ENCODE peak calls at places on chromosomes 11 and 22, in four cellular contexts. One of them, this sample, is unnamed.

GRCh38 chr11:134764367-134764766 is 352.3 kb upstream of the B3GAT1 start:
- DNase-seq in activated T-helper 9 cell treated with anti-CD3 and anti-CD28 coated beads, Interleukin-2, amount 50 U/mL, for 16 hours: no peak
- DNase-seq in NCI-H460: no peak
- DNase-seq in heart left ventricle: no peak
- DNase-seq in this sample: no peak

GRCh38 chr11:1830500-1831223 is 4.1 kb upstream of the SYT8 start:
- DNase-seq in NCI-H460: no peak
- DNase-seq in heart left ventricle: no peak
- DNase-seq in activated T-helper 9 cell treated with anti-CD3 and anti-CD28 coated beads, Interleukin-2, amount 50 U/mL, for 16 hours: no peak
- DNase-seq in this sample: no peak

GRCh38 chr11:20031155-20032001 is 128.9 kb downstream of the DBX1 start:
- DNase-seq in activated T-helper 9 cell treated with anti-CD3 and anti-CD28 coated beads, Interleukin-2, amount 50 U/mL, for 16 hours: no peak
- DNase-seq in heart left ventricle: no peak
- DNase-seq in NCI-H460: no peak
- DNase-seq in this sample: no peak

GRCh38 chr22:45226681-45227186 is 14.0 kb downstream of the KIAA0930 start:
- DNase-seq in NCI-H460: no peak
- DNase-seq in activated T-helper 9 cell treated with anti-CD3 and anti-CD28 coated beads, Interleukin-2, amount 50 U/mL, for 16 hours: no peak
- DNase-seq in heart left ventricle: no peak
- DNase-seq in this sample: peak; percentile 64

GRCh38 chr11:11155962-11156815 is 196.9 kb downstream of the CSNK2A3 start:
- DNase-seq in NCI-H460: no peak
- DNase-seq in activated T-helper 9 cell treated with anti-CD3 and anti-CD28 coated beads, Interleukin-2, amount 50 U/mL, for 16 hours: peak; percentile 35
- DNase-seq in heart left ventricle: no peak
- DNase-seq in this sample: no peak

GRCh38 chr11:69243496-69244200 is 50.3 kb upstream of the MYEOV start:
- DNase-seq in heart left ventricle: no peak
- DNase-seq in NCI-H460: no peak
- DNase-seq in activated T-helper 9 cell treated with anti-CD3 and anti-CD28 coated beads, Interleukin-2, amount 50 U/mL, for 16 hours: no peak
- DNase-seq in this sample: no peak

GRCh38 chr22:22748297-22748743 is 103.9 kb downstream of the GGTLC2 start:
- DNase-seq in activated T-helper 9 cell treated with anti-CD3 and anti-CD28 coated beads, Interleukin-2, amount 50 U/mL, for 16 hours: no peak
- DNase-seq in heart left ventricle: peak; percentile 34
- DNase-seq in NCI-H460: peak; percentile 7
- DNase-seq in this sample: no peak

GRCh38 chr22:33139937-33140336 is 81.8 kb upstream of the SYN3 start:
- DNase-seq in heart left ventricle: no peak
- DNase-seq in activated T-helper 9 cell treated with anti-CD3 and anti-CD28 coated beads, Interleukin-2, amount 50 U/mL, for 16 hours: no peak
- DNase-seq in NCI-H460: no peak
- DNase-seq in this sample: no peak

GRCh38 chr11:69013009-69013951 is at the start of gene MRGPRF:
- DNase-seq in NCI-H460: no peak
- DNase-seq in heart left ventricle: peak; percentile 86
- DNase-seq in activated T-helper 9 cell treated with anti-CD3 and anti-CD28 coated beads, Interleukin-2, amount 50 U/mL, for 16 hours: no peak
- DNase-seq in this sample: peak; percentile 41

GRCh38 chr22:50694099-50694498 is 21.5 kb downstream of the SHANK3 start:
- DNase-seq in activated T-helper 9 cell treated with anti-CD3 and anti-CD28 coated beads, Interleukin-2, amount 50 U/mL, for 16 hours: no peak
- DNase-seq in NCI-H460: no peak
- DNase-seq in heart left ventricle: no peak
- DNase-seq in this sample: no peak

GRCh38 chr11:100923555-100923954 is 206.1 kb downstream of the PGR start:
- DNase-seq in NCI-H460: no peak
- DNase-seq in activated T-helper 9 cell treated with anti-CD3 and anti-CD28 coated beads, Interleukin-2, amount 50 U/mL, for 16 hours: no peak
- DNase-seq in heart left ventricle: no peak
- DNase-seq in this sample: no peak

GRCh38 chr11:47106839-47107520 is 69.7 kb downstream of the ARFGAP2 start:
- DNase-seq in NCI-H460: no peak
- DNase-seq in activated T-helper 9 cell treated with anti-CD3 and anti-CD28 coated beads, Interleukin-2, amount 50 U/mL, for 16 hours: no peak
- DNase-seq in heart left ventricle: no peak
- DNase-seq in this sample: peak; percentile 45

GRCh38 chr11:11555228-11555627 is 66.6 kb downstream of the GALNT18 start:
- DNase-seq in heart left ventricle: peak; percentile 66
- DNase-seq in NCI-H460: no peak
- DNase-seq in activated T-helper 9 cell treated with anti-CD3 and anti-CD28 coated beads, Interleukin-2, amount 50 U/mL, for 16 hours: no peak
- DNase-seq in this sample: no peak